ENCODE peak calls at places on chromosomes 7 and 10, in eight cellular contexts. One of them, this sample, is unnamed.

GRCh38 chr10:80191589-80192270 is 13.6 kb downstream of the ANXA11 start:
- DNase-seq in fibroblast of lung: no peak
- DNase-seq in IMR-90: no peak
- DNase-seq in transverse colon: peak
- DNase-seq in HepG2: no peak
- DNase-seq in fibroblast of the aortic adventitia: no peak
- DNase-seq in NB4: no peak
- DNase-seq in heart left ventricle: no peak
- DNase-seq in this sample: no peak

GRCh38 chr10:129956902-129957673 is 7.0 kb downstream of the EBF3 start:
- DNase-seq in HepG2: no peak
- DNase-seq in IMR-90: no peak
- DNase-seq in fibroblast of the aortic adventitia: peak
- DNase-seq in fibroblast of lung: no peak
- DNase-seq in heart left ventricle: no peak
- DNase-seq in transverse colon: no peak
- DNase-seq in NB4: no peak
- DNase-seq in this sample: no peak

GRCh38 chr10:32114500-32114899 is 58.3 kb upstream of the KIF5B start:
- DNase-seq in IMR-90: no peak
- DNase-seq in HepG2: no peak
- DNase-seq in fibroblast of lung: no peak
- DNase-seq in fibroblast of the aortic adventitia: no peak
- DNase-seq in NB4: no peak
- DNase-seq in heart left ventricle: no peak
- DNase-seq in transverse colon: no peak
- DNase-seq in this sample: no peak

GRCh38 chr10:44458671-44459403 is 73.9 kb upstream of the CXCL12 start:
- DNase-seq in fibroblast of lung: no peak
- DNase-seq in transverse colon: no peak
- DNase-seq in heart left ventricle: no peak
- DNase-seq in NB4: no peak
- DNase-seq in fibroblast of the aortic adventitia: no peak
- DNase-seq in HepG2: no peak
- DNase-seq in IMR-90: no peak
- DNase-seq in this sample: no peak

GRCh38 chr7:100546868-100547800 is 8.1 kb downstream of the AGFG2 start:
- DNase-seq in NB4: no peak
- DNase-seq in transverse colon: peak
- DNase-seq in fibroblast of the aortic adventitia: no peak
- DNase-seq in fibroblast of lung: peak
- DNase-seq in heart left ventricle: no peak
- DNase-seq in HepG2: no peak
- DNase-seq in IMR-90: no peak
- DNase-seq in this sample: no peak

GRCh38 chr7:55261386-55261770 is 103.8 kb upstream of the LANCL2 start:
- DNase-seq in heart left ventricle: no peak
- DNase-seq in IMR-90: no peak
- DNase-seq in transverse colon: no peak
- DNase-seq in NB4: no peak
- DNase-seq in fibroblast of lung: no peak
- DNase-seq in fibroblast of the aortic adventitia: no peak
- DNase-seq in HepG2: no peak
- DNase-seq in this sample: no peak

GRCh38 chr10:33483124-33483794 is 148.8 kb upstream of the NRP1 start:
- DNase-seq in NB4: no peak
- DNase-seq in HepG2: no peak
- DNase-seq in fibroblast of the aortic adventitia: no peak
- DNase-seq in fibroblast of lung: no peak
- DNase-seq in transverse colon: no peak
- DNase-seq in heart left ventricle: no peak
- DNase-seq in IMR-90: peak
- DNase-seq in this sample: no peak

GRCh38 chr7:112214268-112214667 is 7.8 kb downstream of the ZNF277 start:
- DNase-seq in heart left ventricle: no peak
- DNase-seq in transverse colon: no peak
- DNase-seq in HepG2: no peak
- DNase-seq in NB4: no peak
- DNase-seq in fibroblast of the aortic adventitia: no peak
- DNase-seq in fibroblast of lung: no peak
- DNase-seq in IMR-90: no peak
- DNase-seq in this sample: no peak

GRCh38 chr7:99253369-99253768 is 19.3 kb upstream of the MYH16 start:
- DNase-seq in IMR-90: no peak
- DNase-seq in HepG2: no peak
- DNase-seq in heart left ventricle: no peak
- DNase-seq in fibroblast of lung: no peak
- DNase-seq in transverse colon: no peak
- DNase-seq in fibroblast of the aortic adventitia: peak
- DNase-seq in NB4: no peak
- DNase-seq in this sample: no peak

GRCh38 chr10:48552946-48553564 is 51.8 kb downstream of the ARHGAP22 start:
- DNase-seq in IMR-90: no peak
- DNase-seq in heart left ventricle: no peak
- DNase-seq in fibroblast of the aortic adventitia: no peak
- DNase-seq in transverse colon: no peak
- DNase-seq in HepG2: no peak
- DNase-seq in fibroblast of lung: no peak
- DNase-seq in NB4: no peak
- DNase-seq in this sample: no peak

GRCh38 chr10:61398730-61399129 is 54.5 kb downstream of the TMEM26 start:
- DNase-seq in NB4: no peak
- DNase-seq in IMR-90: peak
- DNase-seq in fibroblast of lung: peak
- DNase-seq in heart left ventricle: no peak
- DNase-seq in fibroblast of the aortic adventitia: peak
- DNase-seq in transverse colon: no peak
- DNase-seq in HepG2: no peak
- DNase-seq in this sample: no peak

GRCh38 chr10:102869290-102870198 is at the start of gene AS3MT:
- DNase-seq in fibroblast of the aortic adventitia: no peak
- DNase-seq in IMR-90: no peak
- DNase-seq in transverse colon: peak
- DNase-seq in heart left ventricle: peak
- DNase-seq in fibroblast of lung: peak
- DNase-seq in HepG2: peak
- DNase-seq in NB4: peak
- DNase-seq in this sample: peak

GRCh38 chr10:42367532-42368230 is 270.7 kb downstream of the ZNF33B start:
- DNase-seq in heart left ventricle: peak
- DNase-seq in IMR-90: peak
- DNase-seq in HepG2: no peak
- DNase-seq in transverse colon: peak
- DNase-seq in fibroblast of lung: peak
- DNase-seq in fibroblast of the aortic adventitia: peak
- DNase-seq in NB4: no peak
- DNase-seq in this sample: peak

GRCh38 chr7:121153995-121154394 is 165.5 kb downstream of the CPED1 start:
- DNase-seq in fibroblast of lung: no peak
- DNase-seq in heart left ventricle: no peak
- DNase-seq in HepG2: no peak
- DNase-seq in NB4: no peak
- DNase-seq in transverse colon: no peak
- DNase-seq in IMR-90: no peak
- DNase-seq in fibroblast of the aortic adventitia: no peak
- DNase-seq in this sample: peak

GRCh38 chr10:122338609-122339441 is 35.7 kb upstream of the PLEKHA1 start:
- DNase-seq in IMR-90: no peak
- DNase-seq in NB4: no peak
- DNase-seq in fibroblast of lung: no peak
- DNase-seq in fibroblast of the aortic adventitia: no peak
- DNase-seq in transverse colon: peak
- DNase-seq in heart left ventricle: no peak
- DNase-seq in HepG2: no peak
- DNase-seq in this sample: no peak

GRCh38 chr10:60517805-60518204 is 128.1 kb upstream of the ANK3 start:
- DNase-seq in transverse colon: no peak
- DNase-seq in IMR-90: no peak
- DNase-seq in heart left ventricle: no peak
- DNase-seq in HepG2: no peak
- DNase-seq in fibroblast of the aortic adventitia: peak
- DNase-seq in fibroblast of lung: peak
- DNase-seq in NB4: no peak
- DNase-seq in this sample: no peak

GRCh38 chr7:115096262-115096661 is 174.4 kb downstream of the MDFIC start:
- DNase-seq in fibroblast of the aortic adventitia: peak
- DNase-seq in HepG2: no peak
- DNase-seq in NB4: no peak
- DNase-seq in IMR-90: no peak
- DNase-seq in transverse colon: no peak
- DNase-seq in fibroblast of lung: no peak
- DNase-seq in heart left ventricle: no peak
- DNase-seq in this sample: no peak

GRCh38 chr10:59677253-59677831 is 32.3 kb downstream of the SLC16A9 start:
- DNase-seq in heart left ventricle: no peak
- DNase-seq in fibroblast of the aortic adventitia: no peak
- DNase-seq in IMR-90: no peak
- DNase-seq in NB4: no peak
- DNase-seq in transverse colon: no peak
- DNase-seq in fibroblast of lung: no peak
- DNase-seq in HepG2: peak
- DNase-seq in this sample: no peak

GRCh38 chr7:76108540-76109233 is 60.8 kb downstream of the MDH2 start:
- DNase-seq in NB4: no peak
- DNase-seq in HepG2: peak
- DNase-seq in heart left ventricle: no peak
- DNase-seq in transverse colon: peak
- DNase-seq in fibroblast of lung: peak
- DNase-seq in IMR-90: peak
- DNase-seq in fibroblast of the aortic adventitia: peak
- DNase-seq in this sample: no peak
- H3K4me3 ChIP-seq in NB4: no peak
- H3K4me3 ChIP-seq in HepG2: peak
- H3K4me3 ChIP-seq in heart left ventricle: no peak
- H3K4me3 ChIP-seq in transverse colon: peak
- H3K4me3 ChIP-seq in fibroblast of lung: no peak
- H3K4me3 ChIP-seq in IMR-90: no peak
- H3K4me3 ChIP-seq in fibroblast of the aortic adventitia: no peak
- H3K4me3 ChIP-seq in this sample: no peak

DNA sequence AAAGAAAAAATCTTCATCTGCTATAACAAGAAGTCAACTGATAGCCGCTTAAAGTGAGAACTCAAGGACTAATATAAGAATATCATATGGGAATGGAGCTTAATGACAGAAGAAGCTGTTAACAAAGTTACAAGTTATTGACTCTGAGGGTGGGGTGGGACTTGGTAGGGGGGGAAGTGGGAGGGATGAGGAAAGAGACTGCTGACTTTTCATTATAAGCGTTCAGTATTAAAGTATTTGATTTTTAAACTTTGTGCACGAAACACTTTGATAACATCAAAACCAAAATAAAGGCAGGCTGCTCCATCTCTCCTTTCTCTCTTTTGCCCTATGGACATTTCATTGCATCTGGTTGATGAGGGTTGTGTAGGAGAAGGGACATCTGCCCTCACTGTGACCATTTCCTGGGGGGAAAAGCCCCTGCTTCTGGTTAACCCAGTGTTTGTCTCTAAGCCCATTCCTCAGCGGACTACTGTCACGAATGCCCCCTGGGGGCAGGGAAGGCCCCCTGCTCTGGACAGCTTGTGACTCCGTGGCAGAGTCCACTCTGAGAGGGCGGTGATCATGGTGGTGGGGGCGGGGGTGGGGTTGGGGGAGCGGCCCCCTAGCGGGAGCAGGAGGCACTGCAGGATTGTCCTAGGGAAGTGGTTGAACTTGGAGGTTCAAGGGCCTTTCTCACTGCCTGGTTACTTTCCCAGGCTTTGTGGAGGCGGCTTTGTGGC is 17.4 kb downstream of the SLC13A4 start:
- DNase-seq in IMR-90: no peak
- DNase-seq in NB4: peak
- DNase-seq in fibroblast of lung: no peak
- DNase-seq in transverse colon: no peak
- DNase-seq in heart left ventricle: no peak
- DNase-seq in fibroblast of the aortic adventitia: no peak
- DNase-seq in HepG2: peak
- DNase-seq in this sample: no peak
- TF ChIP-seq CTCF in IMR-90: no peak
- TF ChIP-seq CTCF in NB4: peak
- TF ChIP-seq CTCF in fibroblast of lung: peak
- TF ChIP-seq CTCF in transverse colon: peak
- TF ChIP-seq CTCF in heart left ventricle: peak
- TF ChIP-seq CTCF in fibroblast of the aortic adventitia: peak
- TF ChIP-seq CTCF in HepG2: peak
- TF ChIP-seq CTCF in this sample: peak

DNA sequence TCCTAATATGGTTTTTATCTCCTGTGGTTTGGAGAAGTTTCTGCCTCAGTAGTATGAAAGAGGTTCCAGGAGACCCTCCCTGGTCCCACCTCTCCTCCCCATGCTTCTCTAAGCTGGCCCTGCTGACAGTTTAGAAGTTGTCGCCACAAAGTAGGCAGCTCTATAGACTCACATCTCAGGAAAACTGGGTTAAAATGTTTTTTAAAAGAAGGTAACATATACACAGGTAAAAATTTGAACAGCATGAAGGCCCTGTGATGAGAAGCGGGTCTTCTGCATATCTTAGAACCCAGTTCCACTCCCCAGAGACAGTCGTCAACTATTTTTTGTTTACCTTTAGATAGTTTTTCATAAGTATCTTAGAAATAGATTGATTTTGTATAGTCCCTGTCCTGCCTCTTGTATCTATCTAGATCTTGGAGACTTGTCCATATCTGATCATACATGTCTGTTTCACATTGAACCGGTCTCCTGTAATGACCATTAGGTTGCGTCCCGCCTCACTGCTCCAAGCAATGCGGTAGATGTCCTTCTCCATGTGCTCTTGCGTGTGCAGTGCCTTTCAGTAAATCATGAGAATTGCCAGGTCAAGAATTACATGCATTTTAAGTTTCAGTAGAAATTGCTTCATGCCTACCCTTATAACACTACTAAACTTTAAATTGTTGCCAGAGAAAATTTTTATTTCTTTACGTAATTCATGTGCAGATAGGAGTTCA is 2.2 kb downstream of the DUSP5 start:
- DNase-seq in heart left ventricle: no peak
- DNase-seq in NB4: no peak
- DNase-seq in fibroblast of lung: no peak
- DNase-seq in fibroblast of the aortic adventitia: no peak
- DNase-seq in transverse colon: no peak
- DNase-seq in HepG2: no peak
- DNase-seq in IMR-90: peak
- DNase-seq in this sample: peak
- H3K4me3 ChIP-seq in heart left ventricle: peak
- H3K4me3 ChIP-seq in NB4: no peak
- H3K4me3 ChIP-seq in fibroblast of lung: peak
- H3K4me3 ChIP-seq in fibroblast of the aortic adventitia: peak
- H3K4me3 ChIP-seq in transverse colon: peak
- H3K4me3 ChIP-seq in HepG2: no peak
- H3K4me3 ChIP-seq in IMR-90: peak
- H3K4me3 ChIP-seq in this sample: peak

GRCh38 chr7:140308060-140308459 is 90.3 kb downstream of the SLC37A3 start:
- DNase-seq in heart left ventricle: no peak
- DNase-seq in NB4: no peak
- DNase-seq in IMR-90: no peak
- DNase-seq in fibroblast of the aortic adventitia: no peak
- DNase-seq in HepG2: no peak
- DNase-seq in transverse colon: no peak
- DNase-seq in fibroblast of lung: no peak
- DNase-seq in this sample: no peak

GRCh38 chr7:140300263-140301131 is 97.8 kb downstream of the SLC37A3 start:
- DNase-seq in fibroblast of the aortic adventitia: no peak
- DNase-seq in fibroblast of lung: no peak
- DNase-seq in transverse colon: no peak
- DNase-seq in HepG2: no peak
- DNase-seq in NB4: peak
- DNase-seq in heart left ventricle: no peak
- DNase-seq in IMR-90: no peak
- DNase-seq in this sample: no peak

GRCh38 chr7:140304071-140304799 is 94.1 kb downstream of the SLC37A3 start:
- DNase-seq in transverse colon: no peak
- DNase-seq in NB4: peak
- DNase-seq in IMR-90: peak
- DNase-seq in HepG2: peak
- DNase-seq in heart left ventricle: no peak
- DNase-seq in fibroblast of lung: peak
- DNase-seq in fibroblast of the aortic adventitia: peak
- DNase-seq in this sample: peak
- TF ChIP-seq CTCF in transverse colon: peak
- TF ChIP-seq CTCF in NB4: peak
- TF ChIP-seq CTCF in IMR-90: peak
- TF ChIP-seq CTCF in HepG2: peak
- TF ChIP-seq CTCF in heart left ventricle: peak
- TF ChIP-seq CTCF in fibroblast of lung: no peak
- TF ChIP-seq CTCF in fibroblast of the aortic adventitia: no peak
- TF ChIP-seq CTCF in this sample: peak

This sample was measured in AG10803.